ENCODE peak calls at places on chromosomes 12 and 14, in nine cellular contexts. D is pancreas, E is A549, G is fibroblast of lung, O is heart right ventricle, S is GM23338, Y is endodermal cell, W is dorsolateral prefrontal cortex, U is HL-60. F is an unnamed sample.

GRCh38 chr12:38639625-38640024 is 265.8 kb downstream of the CPNE8 start:
- DNase-seq in Y (no peak), E (no peak), D (no peak), S (no peak), U (no peak), W (no peak), O (no peak), G (no peak), F (no peak)

GRCh38 chr12:59972941-59973340 is 377.1 kb downstream of the SLC16A7 start:
- DNase-seq in D (no peak), O (no peak), G (peak), Y (no peak), E (no peak), S (no peak), U (no peak), W (no peak), F (peak)

GRCh38 chr14:95436348-95436747 is 80.1 kb downstream of the SYNE3 start:
- DNase-seq in E (no peak), Y (no peak), W (no peak), G (no peak), U (no peak), D (no peak), S (no peak), O (no peak), F (no peak)

GRCh38 chr12:131067993-131068942 is 114.6 kb downstream of the ADGRD1 start:
- DNase-seq in W (no peak), U (no peak), Y (peak), E (no peak), S (no peak), D (no peak), G (no peak), O (no peak), F (no peak)

GRCh38 chr14:64938972-64939816 is 3.4 kb downstream of the GPX2 start:
- DNase-seq in E (no peak), D (no peak), G (no peak), Y (peak), U (no peak), S (no peak), O (no peak), W (no peak), F (no peak)

GRCh38 chr14:83294941-83295340 is 1761.3 kb upstream of the SEL1L start:
- DNase-seq in W (no peak), G (peak), Y (no peak), S (no peak), D (no peak), O (no peak), E (no peak), U (no peak), F (no peak)

GRCh38 chr12:115449526-115449925 is 765.6 kb upstream of the TBX3 start:
- DNase-seq in U (no peak), Y (no peak), G (no peak), S (no peak), O (no peak), D (no peak), E (no peak), W (no peak), F (no peak)

GRCh38 chr14:50230601-50231474 is 540 bp downstream of the SOS2 start:
- DNase-seq in D (peak), O (peak), Y (peak), U (peak), E (peak), W (peak), S (peak), G (peak), F (no peak)

GRCh38 chr12:4164591-4165558 is 108.7 kb upstream of the CCND2 start:
- DNase-seq in W (peak), Y (peak), S (peak), G (peak), E (no peak), O (peak), D (peak), U (peak), F (peak)

GRCh38 chr14:89794096-89794495 is 160.4 kb downstream of the EFCAB11 start:
- DNase-seq in Y (no peak), D (no peak), W (no peak), G (no peak), S (no peak), E (no peak), U (no peak), O (no peak), F (no peak)

GRCh38 chr12:68400231-68400829 is 68.2 kb upstream of the MDM1 start:
- DNase-seq in S (no peak), U (no peak), Y (no peak), D (no peak), E (no peak), W (no peak), G (no peak), O (no peak), F (no peak)

GRCh38 chr12:62750941-62751843 is 183.8 kb downstream of the PPM1H start:
- DNase-seq in E (no peak), U (no peak), W (no peak), O (no peak), S (no peak), Y (no peak), G (no peak), D (no peak), F (no peak)

GRCh38 chr14:72792051-72792788 is 101.7 kb downstream of the DPF3 start:
- DNase-seq in D (no peak), Y (peak), E (no peak), S (no peak), U (no peak), G (peak), O (peak), W (peak), F (no peak)

GRCh38 chr12:75759196-75759595 is 247.8 kb upstream of the KRR1 start:
- DNase-seq in S (no peak), U (no peak), Y (no peak), W (no peak), D (no peak), G (no peak), O (no peak), E (no peak), F (no peak)

GRCh38 chr14:39548358-39548757 is 116.1 kb upstream of the FBXO33 start:
- DNase-seq in E (no peak), O (no peak), W (no peak), G (no peak), Y (no peak), S (no peak), D (no peak), U (no peak), F (no peak)

DNA sequence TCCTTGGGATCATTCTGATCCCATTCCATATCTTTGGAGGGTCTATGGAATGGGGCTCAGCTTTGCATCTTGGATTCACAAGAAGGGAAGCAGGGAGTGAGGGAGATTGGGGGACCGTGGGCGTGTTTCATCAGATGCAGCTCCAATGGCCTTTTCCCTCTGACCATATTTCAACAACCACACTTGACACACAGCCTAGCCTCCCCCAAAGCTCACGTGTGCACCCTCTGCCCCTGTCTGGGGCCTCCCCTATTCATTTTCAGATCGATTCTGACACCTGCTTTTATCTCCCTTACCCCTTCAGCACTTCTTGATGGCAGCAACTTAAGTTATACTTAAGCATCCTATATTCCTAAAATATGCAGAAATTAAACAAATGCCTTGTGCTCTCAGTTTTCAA is 126.6 kb downstream of the CHST11 start:
- DNase-seq in D (no peak), U (no peak), W (no peak), G (no peak), O (no peak), Y (no peak), E (no peak), S (no peak), F (no peak)
- H3K4me3 ChIP-seq in D (no peak), U (no peak), W (no peak), G (no peak), O (no peak), Y (no peak), E (no peak), S (no peak), F (no peak)

GRCh38 chr14:76698631-76699030 is 62.6 kb upstream of the VASH1 start:
- DNase-seq in E (no peak), G (no peak), D (no peak), Y (no peak), O (no peak), U (peak), S (no peak), W (no peak), F (no peak)

GRCh38 chr14:76699901-76700590 is 61.2 kb upstream of the VASH1 start:
- DNase-seq in D (no peak), S (no peak), U (no peak), E (no peak), O (no peak), W (no peak), Y (peak), G (no peak), F (no peak)

GRCh38 chr14:76699209-76699608 is 62.1 kb upstream of the VASH1 start:
- DNase-seq in O (no peak), E (no peak), U (no peak), Y (no peak), W (no peak), D (no peak), S (no peak), G (no peak), F (no peak)

GRCh38 chr14:76701981-76702380 is 59.3 kb upstream of the VASH1 start:
- DNase-seq in U (no peak), E (no peak), S (no peak), O (peak), G (no peak), D (no peak), Y (peak), W (no peak), F (peak)

GRCh38 chr14:76701436-76701835 is 59.8 kb upstream of the VASH1 start:
- DNase-seq in U (no peak), G (no peak), D (no peak), W (no peak), Y (peak), O (no peak), S (no peak), E (no peak), F (no peak)
- H3K4me3 ChIP-seq in U (no peak), G (no peak), D (no peak), W (no peak), Y (no peak), O (no peak), S (no peak), E (no peak), F (no peak)

GRCh38 chr12:12720052-12720451 is 2.9 kb downstream of the CDKN1B start:
- DNase-seq in O (no peak), W (no peak), U (no peak), S (no peak), G (peak), D (no peak), E (no peak), Y (no peak), F (no peak)
- H3K4me3 ChIP-seq in O (peak), W (peak), U (peak), S (peak), G (peak), D (peak), E (peak), Y (peak), F (peak)

GRCh38 chr14:21711360-21711961 is 37.8 kb upstream of the OR4E1 start:
- DNase-seq in S (peak), W (no peak), G (peak), U (peak), O (no peak), Y (peak), D (no peak), E (peak), F (peak)

GRCh38 chr14:21714318-21714929 is 40.8 kb upstream of the OR4E1 start:
- DNase-seq in W (no peak), D (no peak), Y (no peak), G (no peak), S (no peak), E (no peak), O (no peak), U (peak), F (no peak)

GRCh38 chr14:21712039-21712438 is 38.4 kb upstream of the OR4E1 start:
- DNase-seq in U (no peak), E (no peak), G (no peak), W (no peak), O (no peak), Y (no peak), D (no peak), S (no peak), F (no peak)
- H3K4me3 ChIP-seq in U (no peak), E (no peak), G (no peak), W (no peak), O (no peak), Y (no peak), D (no peak), S (no peak), F (no peak)

DNA sequence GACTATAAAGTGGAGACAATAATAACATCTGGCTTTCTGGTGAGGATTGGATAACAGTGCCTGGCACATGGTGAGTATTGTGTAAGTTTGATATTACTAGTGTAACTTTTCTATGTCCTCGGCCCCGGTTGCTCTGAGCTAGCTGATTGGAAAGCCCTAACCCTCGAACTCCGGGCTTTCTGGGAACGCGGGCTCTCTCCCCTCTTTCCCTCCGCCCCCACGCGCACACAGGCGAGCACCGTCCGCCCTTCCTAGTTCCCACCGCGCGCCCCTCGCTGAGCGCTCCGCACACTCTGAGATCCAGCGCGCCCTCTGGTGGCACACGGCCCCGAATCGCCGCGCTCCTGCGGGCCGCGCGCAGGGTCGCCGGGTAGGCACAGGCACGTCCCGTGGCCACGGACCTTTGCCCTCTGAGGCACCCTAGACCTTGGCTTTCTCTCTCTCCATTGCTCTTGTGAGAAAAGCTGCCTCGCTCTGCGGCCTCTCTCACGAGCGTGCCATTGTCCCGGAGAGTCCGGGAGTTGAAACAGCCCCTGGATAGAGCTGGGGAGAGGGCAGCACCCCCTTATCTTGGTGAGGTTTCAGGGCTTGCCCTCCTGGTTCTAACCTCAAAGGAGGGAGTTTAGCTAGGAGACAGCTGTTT is 23.2 kb upstream of the ESRRB start:
- DNase-seq in S (peak), U (peak), G (peak), E (peak), Y (peak), O (peak), D (peak), W (peak), F (peak)
- H3K4me3 ChIP-seq in S (peak), U (no peak), G (no peak), E (no peak), Y (no peak), O (peak), D (peak), W (peak), F (peak)

DNA sequence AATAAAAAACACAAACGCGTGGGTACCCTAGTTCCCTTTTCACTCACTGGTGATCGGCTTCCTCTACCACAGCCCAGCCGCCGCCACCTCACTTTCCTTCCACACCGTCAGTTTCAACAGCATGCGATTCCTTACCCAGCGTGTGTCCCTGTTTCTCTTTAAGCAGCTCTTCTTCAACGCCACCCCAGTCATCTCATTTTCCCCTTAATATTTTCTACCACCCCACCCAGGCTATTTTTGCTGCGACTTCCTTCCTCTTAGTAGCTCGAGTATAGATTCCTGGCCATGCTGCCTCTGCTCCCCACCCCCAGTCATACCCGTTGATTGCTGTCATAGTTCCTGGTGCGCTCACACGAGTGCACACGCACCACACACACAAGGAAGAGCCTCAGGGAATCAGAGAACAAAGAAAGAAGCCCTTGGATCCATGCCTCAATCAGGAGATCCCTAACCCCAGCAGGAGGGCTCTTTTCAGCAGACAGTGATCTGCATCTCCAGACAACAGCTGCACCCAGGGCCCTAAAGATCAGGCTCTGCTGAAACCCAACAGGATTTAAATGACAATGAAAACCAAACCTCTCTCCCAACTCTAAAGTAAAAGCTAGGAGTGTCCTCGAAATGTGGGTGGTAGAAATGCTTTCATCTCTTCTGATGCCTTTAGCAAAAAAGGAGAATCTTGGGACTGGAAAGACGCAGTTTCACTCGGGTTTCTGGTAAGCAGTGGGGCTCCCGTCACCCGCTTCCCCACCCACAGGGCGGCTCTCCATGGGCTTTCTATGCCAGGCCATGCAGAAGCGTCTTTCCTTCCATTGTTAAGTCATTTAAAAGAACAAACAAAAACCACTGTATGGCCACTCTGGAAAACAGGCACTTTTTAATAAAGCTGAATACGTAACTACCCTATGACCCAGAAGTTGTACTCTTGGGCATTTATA is 23.8 kb downstream of the VPS37B start:
- DNase-seq in G (peak), W (no peak), O (peak), S (peak), U (peak), E (no peak), D (peak), Y (peak), F (peak)
- H3K4me3 ChIP-seq in G (peak), W (peak), O (peak), S (peak), U (peak), E (no peak), D (peak), Y (peak), F (peak)

DNA sequence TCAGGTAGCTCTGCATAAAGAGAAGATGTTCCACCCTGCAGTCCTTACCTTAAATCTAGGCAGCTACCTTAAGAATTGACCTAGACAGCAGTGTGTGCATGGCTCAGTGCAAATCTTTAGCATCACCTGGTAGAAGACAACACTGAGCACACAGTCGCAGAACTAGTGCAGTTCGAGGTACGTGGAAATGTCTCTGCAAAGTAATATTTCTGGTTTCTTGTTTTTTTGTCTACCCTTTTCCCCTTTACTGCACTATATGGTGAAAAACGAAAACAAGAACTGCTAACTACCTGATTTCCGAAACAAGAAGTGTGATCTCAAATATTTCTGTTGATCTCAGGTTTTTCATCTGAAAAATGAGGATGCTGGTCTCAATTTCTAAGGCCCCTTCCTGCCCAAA is 82.5 kb downstream of the ETV6 start:
- DNase-seq in O (no peak), W (no peak), S (no peak), E (no peak), D (no peak), U (no peak), Y (no peak), G (no peak), F (no peak)
- H3K4me3 ChIP-seq in O (no peak), W (no peak), S (no peak), E (no peak), D (no peak), U (no peak), Y (no peak), G (no peak), F (no peak)

GRCh38 chr12:27012982-27013255 is 1.3 kb downstream of the TM7SF3 start:
- DNase-seq in U (no peak), O (no peak), Y (no peak), D (no peak), G (no peak), S (no peak), W (no peak), E (no peak), F (no peak)
- H3K4me3 ChIP-seq in U (peak), O (no peak), Y (peak), D (peak), G (peak), S (peak), W (peak), E (peak), F (peak)

DNA sequence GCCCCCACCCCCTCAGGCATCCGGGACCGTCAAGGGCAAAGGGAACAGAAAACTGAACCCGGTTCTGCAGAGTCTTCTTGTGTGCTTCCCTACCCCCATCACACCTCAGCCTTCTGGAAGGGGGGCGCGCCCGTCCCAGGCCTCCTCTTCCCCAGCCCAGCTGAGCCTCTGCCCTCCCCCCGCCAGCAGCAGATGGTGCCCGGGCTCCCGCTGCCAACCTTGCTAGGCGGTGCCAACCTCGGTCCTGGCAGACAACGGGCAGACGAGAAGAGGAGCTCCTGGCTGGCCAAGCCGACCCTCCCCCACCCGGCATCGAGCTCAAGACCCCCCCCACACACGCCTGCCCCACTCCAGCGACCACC is 8.7 kb downstream of the STAC3 start:
- DNase-seq in E (no peak), G (no peak), U (no peak), D (peak), S (no peak), Y (no peak), W (peak), O (peak), F (no peak)
- H3K4me3 ChIP-seq in E (peak), G (no peak), U (no peak), D (peak), S (peak), Y (peak), W (peak), O (peak), F (no peak)

F was measured in skeletal muscle cell.